ENCODE peak calls at places on chromosomes 6 and 20, in six cellular contexts. One of them, this sample, is unnamed.

GRCh38 chr20:32333181-32333987 is 24.7 kb upstream of the ASXL1 start:
- ATAC-seq in K562: peak
- ATAC-seq in HepG2: no peak
- ATAC-seq in upper lobe of left lung: no peak
- ATAC-seq in A549: no peak
- ATAC-seq in GM12878: peak
- ATAC-seq in this sample: no peak

GRCh38 chr6:41601248-41601549 is 37.1 kb upstream of the MDFI start:
- ATAC-seq in GM12878: no peak
- ATAC-seq in A549: no peak
- ATAC-seq in HepG2: no peak
- ATAC-seq in upper lobe of left lung: no peak
- ATAC-seq in K562: no peak
- ATAC-seq in this sample: no peak

GRCh38 chr20:21571841-21572690 is 58.2 kb upstream of the NKX2-2 start:
- ATAC-seq in HepG2: peak
- ATAC-seq in K562: peak
- ATAC-seq in upper lobe of left lung: no peak
- ATAC-seq in GM12878: peak
- ATAC-seq in A549: no peak
- ATAC-seq in this sample: no peak

GRCh38 chr20:37265152-37265551 is 3.5 kb upstream of the GHRH start:
- ATAC-seq in GM12878: peak
- ATAC-seq in upper lobe of left lung: peak
- ATAC-seq in A549: no peak
- ATAC-seq in HepG2: no peak
- ATAC-seq in K562: no peak
- ATAC-seq in this sample: no peak

GRCh38 chr6:166056637-166057036 is 111.0 kb downstream of the TBXT start:
- ATAC-seq in upper lobe of left lung: peak
- ATAC-seq in GM12878: no peak
- ATAC-seq in A549: no peak
- ATAC-seq in K562: no peak
- ATAC-seq in HepG2: no peak
- ATAC-seq in this sample: peak

GRCh38 chr20:41798926-41799502 is 180.8 kb upstream of the CHD6 start:
- ATAC-seq in upper lobe of left lung: no peak
- ATAC-seq in K562: peak
- ATAC-seq in HepG2: peak
- ATAC-seq in GM12878: no peak
- ATAC-seq in A549: no peak
- ATAC-seq in this sample: no peak

GRCh38 chr6:108652375-108652774 is 91.7 kb downstream of the FOXO3 start:
- ATAC-seq in HepG2: no peak
- ATAC-seq in upper lobe of left lung: no peak
- ATAC-seq in K562: no peak
- ATAC-seq in GM12878: no peak
- ATAC-seq in A549: no peak
- ATAC-seq in this sample: no peak

GRCh38 chr20:44522841-44523240 is 971 bp upstream of the SERINC3 start:
- ATAC-seq in K562: no peak
- ATAC-seq in A549: no peak
- ATAC-seq in HepG2: no peak
- ATAC-seq in GM12878: no peak
- ATAC-seq in upper lobe of left lung: no peak
- ATAC-seq in this sample: no peak

GRCh38 chr20:3010985-3011723 is 32.3 kb upstream of the GNRH2 start:
- ATAC-seq in K562: no peak
- ATAC-seq in HepG2: no peak
- ATAC-seq in upper lobe of left lung: no peak
- ATAC-seq in GM12878: no peak
- ATAC-seq in A549: no peak
- ATAC-seq in this sample: no peak

GRCh38 chr6:137568067-137568466 is 73.9 kb upstream of the OLIG3 start:
- ATAC-seq in upper lobe of left lung: no peak
- ATAC-seq in K562: no peak
- ATAC-seq in HepG2: no peak
- ATAC-seq in GM12878: no peak
- ATAC-seq in A549: no peak
- ATAC-seq in this sample: no peak

GRCh38 chr6:166691741-166692140 is 64.7 kb upstream of the RPS6KA2 start:
- ATAC-seq in A549: no peak
- ATAC-seq in K562: no peak
- ATAC-seq in upper lobe of left lung: no peak
- ATAC-seq in GM12878: no peak
- ATAC-seq in HepG2: no peak
- ATAC-seq in this sample: no peak

GRCh38 chr6:111356551-111356950 is 126.5 kb downstream of the REV3L start:
- ATAC-seq in K562: no peak
- ATAC-seq in A549: no peak
- ATAC-seq in HepG2: peak
- ATAC-seq in upper lobe of left lung: no peak
- ATAC-seq in GM12878: no peak
- ATAC-seq in this sample: no peak

GRCh38 chr6:111354751-111355150 is 128.3 kb downstream of the REV3L start:
- ATAC-seq in upper lobe of left lung: peak
- ATAC-seq in GM12878: no peak
- ATAC-seq in HepG2: no peak
- ATAC-seq in A549: no peak
- ATAC-seq in K562: no peak
- ATAC-seq in this sample: no peak

GRCh38 chr6:111358454-111358853 is 124.6 kb downstream of the REV3L start:
- ATAC-seq in upper lobe of left lung: no peak
- ATAC-seq in HepG2: no peak
- ATAC-seq in GM12878: peak
- ATAC-seq in A549: no peak
- ATAC-seq in K562: no peak
- ATAC-seq in this sample: no peak

GRCh38 chr6:111355156-111355555 is 127.9 kb downstream of the REV3L start:
- ATAC-seq in HepG2: no peak
- ATAC-seq in K562: no peak
- ATAC-seq in upper lobe of left lung: no peak
- ATAC-seq in A549: no peak
- ATAC-seq in GM12878: no peak
- ATAC-seq in this sample: no peak

GRCh38 chr6:111357680-111358079 is 125.3 kb downstream of the REV3L start:
- ATAC-seq in K562: no peak
- ATAC-seq in A549: no peak
- ATAC-seq in HepG2: no peak
- ATAC-seq in upper lobe of left lung: no peak
- ATAC-seq in GM12878: no peak
- ATAC-seq in this sample: no peak
- TF ChIP-seq EP300 in K562: no peak
- TF ChIP-seq EP300 in A549: no peak
- TF ChIP-seq EP300 in HepG2: no peak
- TF ChIP-seq EP300 in upper lobe of left lung: no peak
- TF ChIP-seq EP300 in GM12878: no peak
- TF ChIP-seq EP300 in this sample: no peak

GRCh38 chr6:113047932-113048331 is 700.8 kb downstream of the RFPL4B start:
- ATAC-seq in upper lobe of left lung: no peak
- ATAC-seq in K562: no peak
- ATAC-seq in HepG2: no peak
- ATAC-seq in GM12878: no peak
- ATAC-seq in A549: no peak
- ATAC-seq in this sample: no peak
- TF ChIP-seq EP300 in upper lobe of left lung: no peak
- TF ChIP-seq EP300 in K562: no peak
- TF ChIP-seq EP300 in HepG2: no peak
- TF ChIP-seq EP300 in GM12878: no peak
- TF ChIP-seq EP300 in A549: no peak
- TF ChIP-seq EP300 in this sample: no peak

DNA sequence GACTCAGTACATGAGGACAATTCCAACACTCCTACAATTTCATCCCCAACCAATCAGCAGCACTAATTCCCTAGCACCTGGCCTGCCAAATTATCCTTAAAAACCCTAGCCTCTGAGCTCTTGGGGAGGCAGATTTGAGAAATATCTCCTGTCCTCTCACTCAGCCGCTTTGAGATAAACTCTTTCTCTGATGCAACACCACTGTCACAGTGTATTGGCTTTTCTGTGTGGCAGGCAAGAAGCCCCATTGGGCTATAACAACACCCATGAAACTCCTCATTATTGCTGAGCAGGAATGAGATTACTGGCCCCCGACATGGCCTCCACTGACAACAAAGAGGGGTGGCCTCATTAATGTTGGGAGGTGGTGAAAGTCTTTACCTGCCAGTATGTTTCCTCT is 515.5 kb downstream of the HACE1 start:
- ATAC-seq in K562: no peak
- ATAC-seq in A549: no peak
- ATAC-seq in HepG2: no peak
- ATAC-seq in GM12878: no peak
- ATAC-seq in upper lobe of left lung: no peak
- ATAC-seq in this sample: no peak
- TF ChIP-seq EP300 in K562: no peak
- TF ChIP-seq EP300 in A549: no peak
- TF ChIP-seq EP300 in HepG2: no peak
- TF ChIP-seq EP300 in GM12878: no peak
- TF ChIP-seq EP300 in upper lobe of left lung: no peak
- TF ChIP-seq EP300 in this sample: no peak

DNA sequence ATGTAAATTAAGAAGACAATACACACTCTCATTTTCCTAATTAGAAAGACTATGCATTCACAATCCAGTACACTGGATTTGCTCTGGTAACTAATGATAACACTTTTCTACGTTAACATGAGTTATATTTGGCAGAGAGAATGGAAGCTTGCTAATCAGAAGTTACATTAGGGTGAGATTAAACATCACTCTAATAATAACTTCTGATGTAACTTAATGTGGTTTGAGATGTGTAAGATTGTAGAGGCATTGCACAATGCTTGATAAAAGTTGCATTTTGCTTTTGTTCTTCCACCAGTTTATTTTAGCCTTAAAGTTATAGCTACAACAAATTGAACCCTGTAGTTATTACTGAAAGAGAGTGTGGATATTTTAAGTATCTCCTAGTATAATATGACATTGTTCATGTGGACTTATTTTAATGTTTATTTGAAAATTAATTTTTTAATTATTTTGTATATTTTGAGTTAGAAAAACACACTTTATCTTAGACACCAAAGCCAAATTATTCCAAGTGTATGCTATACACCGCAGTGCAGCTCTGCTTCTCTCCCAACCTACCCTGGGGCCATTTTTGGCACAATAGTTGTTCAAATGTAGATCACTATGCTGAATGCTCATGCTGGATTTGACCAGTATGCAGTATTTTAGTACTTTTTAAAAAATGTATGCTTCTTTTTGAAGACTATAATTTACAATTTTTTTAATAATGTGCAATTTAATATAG is 143.2 kb downstream of the SLC16A10 start:
- ATAC-seq in K562: no peak
- ATAC-seq in GM12878: no peak
- ATAC-seq in upper lobe of left lung: peak
- ATAC-seq in HepG2: no peak
- ATAC-seq in A549: no peak
- ATAC-seq in this sample: no peak
- TF ChIP-seq EP300 in K562: no peak
- TF ChIP-seq EP300 in GM12878: no peak
- TF ChIP-seq EP300 in upper lobe of left lung: no peak
- TF ChIP-seq EP300 in HepG2: no peak
- TF ChIP-seq EP300 in A549: no peak
- TF ChIP-seq EP300 in this sample: no peak

DNA sequence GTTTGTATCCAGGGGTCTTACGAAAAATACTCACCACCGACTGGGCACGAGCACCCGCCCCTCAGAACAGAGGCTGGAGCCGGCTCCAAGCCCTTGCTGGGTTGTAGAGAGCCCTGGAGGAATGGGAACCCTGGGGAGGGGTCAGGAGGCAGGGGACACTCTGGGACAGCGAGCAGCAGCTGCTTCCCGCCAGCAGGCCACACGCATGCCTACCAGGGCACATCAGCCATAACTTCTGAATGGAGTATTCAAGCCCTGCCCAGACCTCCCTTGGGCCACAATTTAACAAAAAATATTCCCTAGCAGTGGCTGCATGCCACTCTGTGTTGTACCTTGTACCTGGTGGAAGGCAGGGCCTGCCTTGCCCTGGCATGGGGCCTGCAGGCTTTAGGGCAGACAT is 31.6 kb upstream of the CD93 start:
- ATAC-seq in HepG2: no peak
- ATAC-seq in upper lobe of left lung: no peak
- ATAC-seq in A549: no peak
- ATAC-seq in K562: no peak
- ATAC-seq in GM12878: no peak
- ATAC-seq in this sample: no peak
- TF ChIP-seq EP300 in HepG2: no peak
- TF ChIP-seq EP300 in upper lobe of left lung: no peak
- TF ChIP-seq EP300 in A549: no peak
- TF ChIP-seq EP300 in K562: no peak
- TF ChIP-seq EP300 in GM12878: no peak
- TF ChIP-seq EP300 in this sample: no peak

GRCh38 chr6:169411296-169411695 is 157.7 kb upstream of the THBS2 start:
- ATAC-seq in HepG2: no peak
- ATAC-seq in upper lobe of left lung: no peak
- ATAC-seq in GM12878: no peak
- ATAC-seq in A549: no peak
- ATAC-seq in K562: no peak
- ATAC-seq in this sample: no peak
- TF ChIP-seq EP300 in HepG2: no peak
- TF ChIP-seq EP300 in upper lobe of left lung: no peak
- TF ChIP-seq EP300 in GM12878: no peak
- TF ChIP-seq EP300 in A549: no peak
- TF ChIP-seq EP300 in K562: no peak
- TF ChIP-seq EP300 in this sample: no peak

DNA sequence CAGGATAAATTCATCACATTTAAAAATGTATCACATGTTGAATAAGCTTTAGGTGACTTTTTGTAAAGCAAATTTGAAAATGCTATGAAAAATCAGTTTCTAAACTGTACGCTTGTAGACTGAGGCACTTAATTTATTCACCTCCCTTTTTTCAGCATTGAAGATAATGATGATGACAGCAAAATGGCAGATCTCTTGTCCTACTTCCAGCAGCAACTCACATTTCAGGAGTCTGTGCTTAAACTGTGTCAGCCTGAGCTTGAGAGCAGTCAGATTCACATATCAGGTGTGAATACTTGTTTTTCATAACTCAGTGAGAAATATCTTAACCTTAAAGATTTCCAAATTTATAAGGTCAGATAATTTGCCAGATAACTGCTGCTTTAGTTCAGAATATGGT is 15.6 kb downstream of the FBXO9 start:
- ATAC-seq in K562: no peak
- ATAC-seq in A549: no peak
- ATAC-seq in GM12878: no peak
- ATAC-seq in HepG2: no peak
- ATAC-seq in upper lobe of left lung: no peak
- ATAC-seq in this sample: no peak
- TF ChIP-seq EP300 in K562: no peak
- TF ChIP-seq EP300 in A549: no peak
- TF ChIP-seq EP300 in GM12878: no peak
- TF ChIP-seq EP300 in HepG2: no peak
- TF ChIP-seq EP300 in upper lobe of left lung: no peak
- TF ChIP-seq EP300 in this sample: no peak